ENCODE peak calls at places on chromosomes 16 and 17, in six cellular contexts. L is astrocyte, K is GM23248, O is cardiac muscle cell, U is left ventricle myocardium inferior, E is SJSA1. T is an unnamed sample.

GRCh38 chr16:88639231-88640038 is 1.1 kb downstream of the IL17C start:
- DNase-seq in L (no peak), K (peak; percentile 46), O (no peak), U (no peak), E (no peak), T (no peak)

GRCh38 chr16:82761858-82762257 is 135.1 kb downstream of the CDH13 start:
- DNase-seq in L (peak; percentile 35), K (peak; percentile 32), O (peak; percentile 6), U (no peak), E (no peak), T (no peak)

GRCh38 chr16:27053996-27054395 is 12.7 kb upstream of the C16orf82 start:
- DNase-seq in L (no peak), K (no peak), O (no peak), U (no peak), E (no peak), T (no peak)

GRCh38 chr17:19647697-19648474 is 665 bp upstream of the ALDH3A2 start:
- DNase-seq in L (peak; percentile 51), K (peak; percentile 89), O (peak; percentile 59), U (peak; percentile 68), E (peak; percentile 66), T (no peak)

GRCh38 chr17:19331134-19331533 is 31.4 kb downstream of the B9D1 start:
- DNase-seq in L (peak; percentile 86), K (peak; percentile 95), O (no peak), U (no peak), E (peak; percentile 69), T (peak; percentile 59)

GRCh38 chr17:40903129-40903847 is 18.2 kb upstream of the KRT20 start:
- DNase-seq in L (peak; percentile 62), K (peak; percentile 78), O (no peak), U (no peak), E (peak; percentile 54), T (peak; percentile 66)

GRCh38 chr17:74850310-74850709 is 9.4 kb downstream of the GRIN2C start:
- DNase-seq in L (no peak), K (no peak), O (no peak), U (no peak), E (no peak), T (no peak)

GRCh38 chr17:77366558-77367245 is 225.9 kb downstream of the SEC14L1 start:
- DNase-seq in L (no peak), K (peak; percentile 76), O (no peak), U (no peak), E (peak; percentile 33), T (peak; percentile 32)

GRCh38 chr16:29147710-29148425 is 163.0 kb downstream of the LAT start:
- DNase-seq in L (no peak), K (no peak), O (no peak), U (no peak), E (no peak), T (no peak)

GRCh38 chr17:14513835-14514234 is 213.0 kb downstream of the HS3ST3B1 start:
- DNase-seq in L (no peak), K (no peak), O (no peak), U (no peak), E (no peak), T (no peak)

GRCh38 chr17:2400474-2400866 is 390 bp downstream of the MNT start:
- DNase-seq in L (no peak), K (peak; percentile 80), O (peak; percentile 83), U (peak; percentile 48), E (peak; percentile 52), T (peak; percentile 58)

GRCh38 chr17:2232244-2232638 is 71.3 kb downstream of the SMG6 start:
- DNase-seq in L (peak; percentile 99), K (peak; percentile 90), O (no peak), U (no peak), E (peak; percentile 13), T (peak; percentile 53)

DNA sequence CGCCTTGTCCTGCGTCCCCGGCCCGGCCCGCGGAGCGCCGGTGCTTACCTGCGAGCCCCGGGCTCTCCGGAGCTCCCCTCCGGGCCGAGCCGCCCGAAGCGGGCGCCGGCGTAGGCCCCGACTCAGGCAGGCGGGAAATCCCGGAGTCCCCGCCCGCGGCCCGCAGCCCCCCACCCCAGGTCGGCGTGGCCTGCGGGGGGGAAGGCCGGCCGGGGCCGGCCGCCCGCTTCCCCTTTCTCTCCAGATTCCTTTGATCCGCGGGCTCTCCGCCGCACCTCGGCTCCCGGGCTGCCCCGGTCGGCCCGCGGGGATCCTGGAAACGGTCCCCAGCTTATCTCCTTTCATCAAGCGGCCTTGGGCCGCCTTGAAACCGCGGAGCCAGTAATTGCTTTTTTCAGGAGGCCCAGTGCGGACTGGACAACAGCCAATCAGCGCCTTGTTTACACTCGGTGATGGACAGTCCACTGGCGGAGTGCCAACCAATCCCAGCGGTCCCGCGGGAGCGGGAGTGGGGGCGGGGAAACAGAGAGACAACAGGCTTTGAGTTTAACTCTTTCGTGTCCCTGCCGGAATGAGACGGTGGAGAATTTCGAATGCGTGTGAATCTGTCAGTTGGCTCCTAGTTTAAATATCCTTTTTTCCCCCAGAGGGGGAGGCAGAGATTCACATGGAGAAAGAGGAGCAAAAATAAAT is 1.4 kb upstream of the BAHCC1 start:
- DNase-seq in L (peak; percentile 97), K (peak; percentile 100), O (peak; percentile 100), U (peak; percentile 100), E (peak; percentile 99), T (peak; percentile 99)
- H3K4me1 ChIP-seq in L (peaks cover 46% of the 10 kb centered on the region), K (peaks cover 33% of the 10 kb centered on the region), O (peaks cover 50% of the 10 kb centered on the region), U (peaks cover 92% of the 10 kb centered on the region), E (peaks cover 30% of the 10 kb centered on the region), T (no peaks in the 10 kb centered on the region)

DNA sequence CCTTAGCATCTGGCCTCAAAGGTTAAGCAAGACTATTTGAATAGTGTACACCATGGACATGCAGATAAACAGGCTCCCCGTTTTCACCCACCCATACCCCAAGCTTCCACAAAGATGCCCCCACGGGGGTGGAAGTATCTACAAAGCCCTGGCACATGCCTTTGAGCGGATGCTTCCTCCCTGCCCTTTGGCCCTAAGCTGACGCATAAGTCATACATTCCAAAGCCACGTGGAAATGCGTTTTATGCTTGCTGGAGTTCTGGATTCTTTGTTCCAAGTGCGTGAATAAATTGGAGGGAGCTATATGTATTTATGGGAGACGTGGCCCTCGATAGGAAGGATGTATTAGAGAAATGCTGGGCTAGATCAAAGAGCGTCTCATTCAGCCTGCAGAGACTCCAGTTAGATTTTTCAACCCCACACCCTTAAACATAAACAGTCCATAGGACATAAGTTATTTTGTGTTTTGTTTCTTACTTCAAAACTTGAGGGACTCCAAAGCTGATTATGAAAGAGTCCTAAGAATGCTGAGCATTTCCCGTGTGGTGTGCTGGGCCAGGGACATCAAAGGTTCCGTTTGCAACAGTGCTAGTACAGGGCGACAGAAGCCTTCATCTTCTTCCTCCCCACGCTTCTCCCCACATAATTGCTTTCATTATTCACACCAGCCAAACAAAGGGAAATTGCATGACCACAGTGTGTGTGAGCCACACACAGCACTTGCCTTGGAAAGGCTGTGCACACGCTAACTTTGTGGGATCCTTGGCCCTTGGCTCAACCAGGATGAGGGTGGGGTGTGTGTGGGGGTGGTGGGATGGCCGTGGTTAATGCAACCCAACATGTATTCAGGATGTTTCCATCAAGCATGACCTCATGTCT is 73.6 kb downstream of the WIPI1 start:
- DNase-seq in L (peak; percentile 93), K (peak; percentile 91), O (no peak), U (no peak), E (peak; percentile 98), T (no peak)
- H3K27ac ChIP-seq in L (peak overlapping the region; percentile 84), K (peak overlapping the region; percentile 98), O (no peak overlapping the region), U (peak overlapping the region; percentile 75), E (peak overlapping the region; percentile 91), T (no peak overlapping the region)

GRCh38 chr17:28941251-28941650 is 10.1 kb downstream of the PHF12 start:
- DNase-seq in L (no peak), K (no peak), O (no peak), U (no peak), E (no peak), T (no peak)
- H3K4me1 ChIP-seq in L (peaks cover 16% of the 10 kb centered on the region), K (peaks cover 54% of the 10 kb centered on the region), O (peaks cover 13% of the 10 kb centered on the region), U (peaks cover 95% of the 10 kb centered on the region), E (peaks cover 19% of the 10 kb centered on the region), T (no peaks in the 10 kb centered on the region)

GRCh38 chr16:69847643-69848042 is 85.5 kb downstream of the WWP2 start:
- DNase-seq in L (no peak), K (no peak), O (no peak), U (no peak), E (no peak), T (no peak)
- H3K27ac ChIP-seq in L (no peak overlapping the region), K (peak overlapping the region; percentile 87), O (peak overlapping the region; percentile 92), U (peak overlapping the region; percentile 93), E (peak overlapping the region; percentile 91), T (no peak overlapping the region)

T was measured in foreskin keratinocyte.